ENCODE peak calls at places on chromosomes 1 and 21, in nine cellular contexts. V, M, P, Q, E, L, T, I and Y are unnamed samples.

GRCh38 chr1:224113005-224113404 is 906 bp upstream of the FBXO28 start:
- DNase-seq in L (no peak), I (no peak), T (no peak), P (no peak), V (no peak), Q (no peak), M (no peak), E (no peak), Y (no peak)

GRCh38 chr1:183139281-183139942 is 46.7 kb upstream of the LAMC2 start:
- DNase-seq in P (no peak), E (no peak), T (no peak), L (no peak), M (no peak), Q (no peak), V (no peak), I (no peak), Y (peak; percentile 30)

GRCh38 chr1:25706146-25707089 is 89.8 kb downstream of the MAN1C1 start:
- DNase-seq in M (no peak), P (no peak), I (no peak), L (no peak), Q (no peak), E (no peak), T (no peak), V (no peak), Y (no peak)

GRCh38 chr21:39016740-39017315 is 166.4 kb downstream of the PSMG1 start:
- DNase-seq in I (no peak), V (no peak), T (no peak), L (no peak), E (no peak), Q (no peak), P (no peak), M (no peak), Y (no peak)

GRCh38 chr1:204443260-204443619 is 31.6 kb upstream of the PPP1R15B start:
- DNase-seq in L (no peak), T (no peak), E (no peak), V (no peak), I (no peak), Q (no peak), M (no peak), P (no peak), Y (no peak)

GRCh38 chr1:6507037-6507428 is 15.6 kb upstream of the PLEKHG5 start:
- DNase-seq in V (no peak), M (no peak), E (no peak), Q (no peak), P (no peak), I (no peak), T (no peak), L (no peak), Y (no peak)

GRCh38 chr21:17529648-17530047 is 16.8 kb downstream of the CXADR start:
- DNase-seq in V (no peak), M (no peak), I (no peak), E (no peak), L (no peak), P (no peak), T (no peak), Q (no peak), Y (no peak)

GRCh38 chr1:239387304-239388231 is 1.2 kb downstream of the CHRM3 start:
- DNase-seq in P (no peak), E (peak; percentile 53), I (no peak), T (no peak), Q (peak; percentile 18), L (no peak), M (no peak), V (no peak), Y (no peak)

GRCh38 chr1:26690157-26690556 is 5.7 kb upstream of the ARID1A start:
- DNase-seq in T (no peak), P (no peak), L (no peak), Q (no peak), M (no peak), V (no peak), E (no peak), I (no peak), Y (no peak)

GRCh38 chr1:67843335-67843734 is 10.1 kb upstream of the GNG12 start:
- DNase-seq in E (no peak), L (no peak), P (no peak), V (no peak), T (no peak), M (no peak), Q (no peak), I (no peak), Y (no peak)

GRCh38 chr21:42547906-42548365 is 34.3 kb downstream of the SLC37A1 start:
- DNase-seq in E (no peak), P (no peak), I (no peak), Q (no peak), T (no peak), L (no peak), V (no peak), M (no peak), Y (no peak)

GRCh38 chr1:198620198-198620597 is 18.6 kb upstream of the PTPRC start:
- DNase-seq in L (no peak), P (no peak), V (no peak), M (no peak), Q (no peak), I (no peak), E (no peak), T (no peak), Y (no peak)